ENCODE peak calls at places on chromosomes 2 and 18, in six cellular contexts. O is cardiac muscle cell; R is activated CD4-positive, alpha-beta T cell treated with anti-CD3 and anti-CD28 coated beads for 48 hours; U is Caki2; K is HEK293T; B is fibroblast of lung. W is an unnamed sample.

GRCh38 chr18:35919179-35919578 is 53.3 kb upstream of the RMP24 start:
- DNase-seq in R (no peak), K (no peak), U (no peak), O (no peak), B (no peak), W (no peak)

GRCh38 chr2:163573652-163574051 is 162.2 kb downstream of the FIGN start:
- DNase-seq in U (no peak), R (no peak), K (no peak), O (no peak), B (no peak), W (no peak)

GRCh38 chr2:145846986-145847385 is 1327.1 kb upstream of the ZEB2 start:
- DNase-seq in U (no peak), K (no peak), R (no peak), B (peak; percentile 42), O (peak; percentile 51), W (no peak)

GRCh38 chr2:33531345-33532059 is 55.1 kb downstream of the RASGRP3 start:
- DNase-seq in K (no peak), U (no peak), O (no peak), B (no peak), R (no peak), W (no peak)

GRCh38 chr18:77557030-77557429 is 307.4 kb downstream of the GALR1 start:
- DNase-seq in O (peak; percentile 2), B (no peak), K (no peak), R (no peak), U (peak; percentile 2), W (no peak)

GRCh38 chr2:18949871-18950597 is 360.7 kb upstream of the NT5C1B start:
- DNase-seq in B (peak; percentile 75), R (no peak), U (peak; percentile 55), K (no peak), O (peak; percentile 84), W (no peak)

GRCh38 chr2:137938204-137938603 is 26.1 kb upstream of the HNMT start:
- DNase-seq in U (no peak), O (peak; percentile 91), R (no peak), B (peak; percentile 72), K (no peak), W (no peak)

GRCh38 chr2:11357428-11357972 is 13.1 kb upstream of the ROCK2 start:
- DNase-seq in K (no peak), B (peak; percentile 52), O (peak; percentile 60), U (no peak), R (no peak), W (no peak)

GRCh38 chr2:15952451-15953142 is 12.2 kb downstream of the MYCN start:
- DNase-seq in U (no peak), R (no peak), O (no peak), B (no peak), K (no peak), W (no peak)

GRCh38 chr2:66463206-66463605 is 28.3 kb downstream of the MEIS1 start:
- DNase-seq in K (no peak), B (no peak), O (peak; percentile 46), U (no peak), R (no peak), W (no peak)

GRCh38 chr2:239517686-239518085 is 116.9 kb upstream of the HDAC4 start:
- DNase-seq in U (no peak), R (no peak), B (no peak), O (no peak), K (no peak), W (no peak)

GRCh38 chr2:62624855-62625254 is 80.7 kb upstream of the EHBP1 start:
- DNase-seq in O (no peak), B (no peak), K (no peak), R (no peak), U (no peak), W (no peak)

GRCh38 chr18:41144444-41144843 is 810.6 kb upstream of the PIK3C3 start:
- DNase-seq in K (no peak), R (no peak), U (no peak), O (peak; percentile 73), B (peak; percentile 76), W (no peak)

GRCh38 chr2:88709117-88709739 is 17.8 kb downstream of the RPIA start:
- DNase-seq in O (peak; percentile 71), R (no peak), K (no peak), B (peak; percentile 18), U (no peak), W (no peak)

GRCh38 chr2:149559341-149560068 is 28.1 kb downstream of the MMADHC start:
- DNase-seq in K (no peak), O (no peak), B (no peak), U (no peak), R (no peak), W (no peak)

GRCh38 chr2:209696836-209697711 is 74.6 kb upstream of the UNC80 start:
- DNase-seq in B (no peak), R (no peak), O (no peak), U (no peak), K (no peak), W (no peak)

GRCh38 chr2:146414456-146414855 is 1430.4 kb upstream of the ACVR2A start:
- DNase-seq in R (no peak), B (no peak), O (no peak), K (no peak), U (no peak), W (no peak)

GRCh38 chr2:83069724-83070123 is 1389.4 kb downstream of the SUCLG1 start:
- DNase-seq in O (peak; percentile 89), B (peak; percentile 54), K (no peak), R (no peak), U (peak; percentile 55), W (no peak)

GRCh38 chr2:106975641-106976040 is 89.7 kb upstream of the ST6GAL2 start:
- DNase-seq in O (no peak), B (no peak), U (no peak), K (no peak), R (no peak), W (no peak)

GRCh38 chr2:96763511-96764252 is 3.0 kb downstream of the CNNM4 start:
- DNase-seq in O (peak; percentile 14), B (no peak), K (peak; percentile 51), R (peak; percentile 21), U (peak; percentile 74), W (no peak)

W was measured in NCI-H460.